ENCODE peak calls at places on chromosome 7, in five cellular contexts. U is stimulated activated naive CD4-positive, alpha-beta T cell; M is upper lobe of right lung; V is thoracic aorta; T is Peyer's patch. Q is an unnamed sample.

GRCh38 chr7:24573554-24574338 is 494 bp downstream of the PALS2 start:
- DNase-seq in T (peak; percentile 67), U (peak; percentile 20), M (peak; percentile 77), V (no peak), Q (peak; percentile 59)

GRCh38 chr7:50665403-50666123 is 100.4 kb upstream of the DDC start:
- DNase-seq in V (no peak), T (no peak), M (no peak), U (no peak), Q (no peak)

GRCh38 chr7:153941061-153941460 is 111.1 kb upstream of the DPP6 start:
- DNase-seq in V (no peak), U (no peak), M (no peak), T (no peak), Q (no peak)

GRCh38 chr7:133478591-133479135 is 225.8 kb downstream of the EXOC4 start:
- DNase-seq in M (no peak), T (no peak), V (no peak), U (no peak), Q (peak; percentile 50)

GRCh38 chr7:116305485-116306408 is 95.4 kb downstream of the TES start:
- DNase-seq in U (no peak), V (no peak), M (no peak), T (no peak), Q (no peak)

GRCh38 chr7:68925241-68925640 is 673.0 kb upstream of the AUTS2 start:
- DNase-seq in M (no peak), V (no peak), U (no peak), T (no peak), Q (no peak)

GRCh38 chr7:152112829-152113228 is 87.4 kb downstream of the GALNT11 start:
- DNase-seq in U (no peak), T (no peak), V (no peak), M (no peak), Q (no peak)

GRCh38 chr7:10474048-10474447 is 499.6 kb upstream of the PHF14 start:
- DNase-seq in M (no peak), V (no peak), T (no peak), U (no peak), Q (no peak)

GRCh38 chr7:138125598-138126111 is 49.4 kb downstream of the AKR1D1 start:
- DNase-seq in T (no peak), V (no peak), M (no peak), U (no peak), Q (no peak)

GRCh38 chr7:100824499-100825214 is 2.7 kb downstream of the EPHB4 start:
- DNase-seq in M (no peak), V (no peak), U (no peak), T (no peak), Q (no peak)

GRCh38 chr7:66321283-66321682 is 116.1 kb downstream of the TPST1 start:
- DNase-seq in M (no peak), T (no peak), V (no peak), U (no peak), Q (no peak)

GRCh38 chr7:471866-472639 is 47.6 kb downstream of the PDGFA start:
- DNase-seq in T (peak; percentile 55), U (no peak), M (peak; percentile 85), V (peak; percentile 82), Q (no peak)

GRCh38 chr7:1662101-1662500 is 8.0 kb upstream of the ELFN1 start:
- DNase-seq in M (peak; percentile 51), U (no peak), T (no peak), V (no peak), Q (no peak)

GRCh38 chr7:99618726-99619125 is 2.0 kb downstream of the ZSCAN25 start:
- DNase-seq in T (no peak), V (no peak), U (no peak), M (no peak), Q (no peak)

GRCh38 chr7:504221-505081 is 15.2 kb downstream of the PDGFA start:
- DNase-seq in T (no peak), V (no peak), U (no peak), M (peak; percentile 76), Q (no peak)

GRCh38 chr7:82109288-82109687 is 334.3 kb downstream of the CACNA2D1 start:
- DNase-seq in M (no peak), T (no peak), V (no peak), U (no peak), Q (no peak)

GRCh38 chr7:105820667-105821066 is 55.7 kb downstream of the ATXN7L1 start:
- DNase-seq in U (no peak), T (no peak), M (no peak), V (no peak), Q (no peak)

GRCh38 chr7:159060440-159060839 is 84.2 kb downstream of the VIPR2 start:
- DNase-seq in V (no peak), T (no peak), U (no peak), M (no peak), Q (peak; percentile 2)

GRCh38 chr7:74012842-74013249 is 15.1 kb upstream of the ELN start:
- DNase-seq in M (no peak), T (no peak), U (no peak), V (peak; percentile 56), Q (no peak)

GRCh38 chr7:27329917-27330316 is 87.3 kb downstream of the EVX1 start:
- DNase-seq in U (no peak), V (no peak), M (no peak), T (no peak), Q (no peak)

GRCh38 chr7:45923290-45923689 is 2.2 kb upstream of the IGFBP3 start:
- DNase-seq in V (no peak), U (peak; percentile 12), M (peak; percentile 84), T (peak; percentile 82), Q (peak; percentile 49)

GRCh38 chr7:41755100-41755499 is 52.2 kb upstream of the INHBA start:
- DNase-seq in M (no peak), V (no peak), T (no peak), U (no peak), Q (no peak)

GRCh38 chr7:151743481-151743983 is 133.4 kb downstream of the PRKAG2 start:
- DNase-seq in U (no peak), V (no peak), M (no peak), T (no peak), Q (no peak)

GRCh38 chr7:473211-473734 is 46.4 kb downstream of the PDGFA start:
- DNase-seq in M (peak; percentile 58), T (peak; percentile 40), V (no peak), U (no peak), Q (no peak)

GRCh38 chr7:159007308-159008054 is 137.2 kb downstream of the VIPR2 start:
- DNase-seq in T (no peak), M (no peak), U (no peak), V (no peak), Q (no peak)

GRCh38 chr7:130148561-130148960 is 56.6 kb downstream of the TMEM209 start:
- DNase-seq in M (no peak), U (no peak), V (no peak), T (no peak), Q (no peak)

GRCh38 chr7:147519062-147519461 is 1071.5 kb upstream of the C7orf33 start:
- DNase-seq in V (no peak), T (no peak), M (no peak), U (no peak), Q (no peak)

GRCh38 chr7:22885824-22886255 is 63.2 kb upstream of the TOMM7 start:
- DNase-seq in M (no peak), V (no peak), T (no peak), U (no peak), Q (peak; percentile 88)

GRCh38 chr7:1130021-1130990 is 29.7 kb downstream of the ZFAND2A start:
- DNase-seq in M (peak; percentile 53), U (no peak), V (no peak), T (no peak), Q (no peak)

GRCh38 chr7:128738570-128739047 is 550 bp upstream of the CALU start:
- DNase-seq in U (no peak), T (no peak), M (no peak), V (peak; percentile 10), Q (no peak)

GRCh38 chr7:125119559-125120115 is 190.0 kb upstream of the POT1 start:
- DNase-seq in U (no peak), M (no peak), V (no peak), T (no peak), Q (no peak)

GRCh38 chr7:5343893-5344292 is 61.1 kb downstream of the SLC29A4 start:
- DNase-seq in U (no peak), T (no peak), V (no peak), M (no peak), Q (no peak)

GRCh38 chr7:130896051-130896881 is 162.3 kb upstream of the KLF14 start:
- DNase-seq in V (no peak), T (no peak), M (no peak), U (no peak), Q (no peak)